ENCODE peak calls at places on chromosomes 16 and 17, in ten cellular contexts. One of them, this sample, is unnamed.

GRCh38 chr17:31907342-31907975 is 6.0 kb upstream of the UTP6 start:
- DNase-seq in A549: no peak
- DNase-seq in transverse colon: peak; percentile 40
- DNase-seq in gastrocnemius medialis: no peak
- DNase-seq in left lung: no peak
- DNase-seq in Peyer's patch: no peak
- DNase-seq in mammary epithelial cell: peak; percentile 39
- DNase-seq in heart left ventricle: peak; percentile 20
- DNase-seq in lower lobe of right lung: no peak
- DNase-seq in OCI-LY7: no peak
- DNase-seq in this sample: no peak

GRCh38 chr17:64081802-64082799 is 47.8 kb downstream of the ERN1 start:
- DNase-seq in A549: peak; percentile 79
- DNase-seq in transverse colon: peak; percentile 34
- DNase-seq in gastrocnemius medialis: no peak
- DNase-seq in left lung: no peak
- DNase-seq in Peyer's patch: no peak
- DNase-seq in mammary epithelial cell: peak; percentile 83
- DNase-seq in heart left ventricle: no peak
- DNase-seq in lower lobe of right lung: no peak
- DNase-seq in OCI-LY7: peak; percentile 78
- DNase-seq in this sample: peak; percentile 78

GRCh38 chr17:68172461-68172954 is 75.3 kb upstream of the AMZ2 start:
- DNase-seq in A549: peak; percentile 18
- DNase-seq in transverse colon: peak; percentile 81
- DNase-seq in gastrocnemius medialis: no peak
- DNase-seq in left lung: peak; percentile 62
- DNase-seq in Peyer's patch: peak; percentile 66
- DNase-seq in mammary epithelial cell: peak; percentile 35
- DNase-seq in heart left ventricle: peak; percentile 61
- DNase-seq in lower lobe of right lung: peak; percentile 72
- DNase-seq in OCI-LY7: peak; percentile 85
- DNase-seq in this sample: peak; percentile 78

GRCh38 chr17:20225162-20226115 is 216.3 kb downstream of the SPECC1 start:
- DNase-seq in A549: no peak
- DNase-seq in transverse colon: no peak
- DNase-seq in gastrocnemius medialis: no peak
- DNase-seq in left lung: no peak
- DNase-seq in Peyer's patch: no peak
- DNase-seq in mammary epithelial cell: no peak
- DNase-seq in heart left ventricle: no peak
- DNase-seq in lower lobe of right lung: no peak
- DNase-seq in OCI-LY7: no peak
- DNase-seq in this sample: no peak

GRCh38 chr17:17119533-17119932 is 77.3 kb downstream of the MPRIP start:
- DNase-seq in A549: no peak
- DNase-seq in transverse colon: peak; percentile 66
- DNase-seq in gastrocnemius medialis: no peak
- DNase-seq in left lung: no peak
- DNase-seq in Peyer's patch: no peak
- DNase-seq in mammary epithelial cell: peak; percentile 64
- DNase-seq in heart left ventricle: no peak
- DNase-seq in lower lobe of right lung: peak; percentile 49
- DNase-seq in OCI-LY7: peak; percentile 45
- DNase-seq in this sample: no peak

GRCh38 chr16:59067207-59067606 is 333.1 kb upstream of the GOT2 start:
- DNase-seq in A549: no peak
- DNase-seq in transverse colon: peak; percentile 8
- DNase-seq in gastrocnemius medialis: no peak
- DNase-seq in left lung: no peak
- DNase-seq in Peyer's patch: no peak
- DNase-seq in mammary epithelial cell: peak; percentile 36
- DNase-seq in heart left ventricle: no peak
- DNase-seq in lower lobe of right lung: peak; percentile 47
- DNase-seq in OCI-LY7: peak; percentile 85
- DNase-seq in this sample: no peak

GRCh38 chr17:2172447-2172938 is 117.6 kb downstream of the HIC1 start:
- DNase-seq in A549: no peak
- DNase-seq in transverse colon: no peak
- DNase-seq in gastrocnemius medialis: no peak
- DNase-seq in left lung: no peak
- DNase-seq in Peyer's patch: no peak
- DNase-seq in mammary epithelial cell: peak; percentile 55
- DNase-seq in heart left ventricle: peak; percentile 56
- DNase-seq in lower lobe of right lung: no peak
- DNase-seq in OCI-LY7: no peak
- DNase-seq in this sample: no peak

GRCh38 chr17:57536289-57536688 is 208.8 kb downstream of the CCDC182 start:
- DNase-seq in A549: no peak
- DNase-seq in transverse colon: no peak
- DNase-seq in gastrocnemius medialis: no peak
- DNase-seq in left lung: no peak
- DNase-seq in Peyer's patch: no peak
- DNase-seq in mammary epithelial cell: no peak
- DNase-seq in heart left ventricle: no peak
- DNase-seq in lower lobe of right lung: no peak
- DNase-seq in OCI-LY7: no peak
- DNase-seq in this sample: no peak

GRCh38 chr16:22252317-22252716 is 44.9 kb upstream of the POLR3E start:
- DNase-seq in A549: no peak
- DNase-seq in transverse colon: no peak
- DNase-seq in gastrocnemius medialis: no peak
- DNase-seq in left lung: no peak
- DNase-seq in Peyer's patch: no peak
- DNase-seq in mammary epithelial cell: no peak
- DNase-seq in heart left ventricle: no peak
- DNase-seq in lower lobe of right lung: no peak
- DNase-seq in OCI-LY7: no peak
- DNase-seq in this sample: peak; percentile 8

GRCh38 chr16:56493815-56494214 is 26.0 kb downstream of the BBS2 start:
- DNase-seq in A549: no peak
- DNase-seq in transverse colon: no peak
- DNase-seq in gastrocnemius medialis: no peak
- DNase-seq in left lung: no peak
- DNase-seq in Peyer's patch: no peak
- DNase-seq in mammary epithelial cell: no peak
- DNase-seq in heart left ventricle: no peak
- DNase-seq in lower lobe of right lung: no peak
- DNase-seq in OCI-LY7: no peak
- DNase-seq in this sample: no peak

GRCh38 chr17:62704381-62704971 is 77.0 kb downstream of the MRC2 start:
- DNase-seq in A549: peak; percentile 38
- DNase-seq in transverse colon: peak; percentile 55
- DNase-seq in gastrocnemius medialis: no peak
- DNase-seq in left lung: peak; percentile 65
- DNase-seq in Peyer's patch: no peak
- DNase-seq in mammary epithelial cell: peak; percentile 92
- DNase-seq in heart left ventricle: peak; percentile 48
- DNase-seq in lower lobe of right lung: no peak
- DNase-seq in OCI-LY7: no peak
- DNase-seq in this sample: peak; percentile 29

GRCh38 chr16:4365615-4366014 is 6.0 kb upstream of the VASN start:
- DNase-seq in A549: no peak
- DNase-seq in transverse colon: no peak
- DNase-seq in gastrocnemius medialis: no peak
- DNase-seq in left lung: no peak
- DNase-seq in Peyer's patch: no peak
- DNase-seq in mammary epithelial cell: no peak
- DNase-seq in heart left ventricle: no peak
- DNase-seq in lower lobe of right lung: no peak
- DNase-seq in OCI-LY7: no peak
- DNase-seq in this sample: no peak

GRCh38 chr16:17590711-17591654 is 120.2 kb upstream of the XYLT1 start:
- DNase-seq in A549: no peak
- DNase-seq in transverse colon: no peak
- DNase-seq in gastrocnemius medialis: no peak
- DNase-seq in left lung: no peak
- DNase-seq in Peyer's patch: no peak
- DNase-seq in mammary epithelial cell: no peak
- DNase-seq in heart left ventricle: no peak
- DNase-seq in lower lobe of right lung: no peak
- DNase-seq in OCI-LY7: no peak
- DNase-seq in this sample: no peak

GRCh38 chr17:75105269-75106080 is 4.3 kb upstream of the ARMC7 start:
- DNase-seq in A549: peak; percentile 90
- DNase-seq in transverse colon: peak; percentile 77
- DNase-seq in gastrocnemius medialis: no peak
- DNase-seq in left lung: peak; percentile 76
- DNase-seq in Peyer's patch: peak; percentile 80
- DNase-seq in mammary epithelial cell: no peak
- DNase-seq in heart left ventricle: no peak
- DNase-seq in lower lobe of right lung: peak; percentile 75
- DNase-seq in OCI-LY7: peak; percentile 77
- DNase-seq in this sample: peak; percentile 74

GRCh38 chr17:31309525-31309924 is 4.3 kb downstream of the EVI2B start:
- DNase-seq in A549: no peak
- DNase-seq in transverse colon: no peak
- DNase-seq in gastrocnemius medialis: no peak
- DNase-seq in left lung: no peak
- DNase-seq in Peyer's patch: no peak
- DNase-seq in mammary epithelial cell: no peak
- DNase-seq in heart left ventricle: no peak
- DNase-seq in lower lobe of right lung: no peak
- DNase-seq in OCI-LY7: peak; percentile 85
- DNase-seq in this sample: no peak

GRCh38 chr17:8119575-8120519 is 1.5 kb upstream of the ALOXE3 start:
- DNase-seq in A549: peak; percentile 89
- DNase-seq in transverse colon: peak; percentile 84
- DNase-seq in gastrocnemius medialis: peak; percentile 70
- DNase-seq in left lung: peak; percentile 77
- DNase-seq in Peyer's patch: peak; percentile 72
- DNase-seq in mammary epithelial cell: peak; percentile 94
- DNase-seq in heart left ventricle: peak; percentile 71
- DNase-seq in lower lobe of right lung: peak; percentile 83
- DNase-seq in OCI-LY7: peak; percentile 92
- DNase-seq in this sample: peak; percentile 85

GRCh38 chr17:4514206-4514605 is 15.5 kb downstream of the SPNS2 start:
- DNase-seq in A549: no peak
- DNase-seq in transverse colon: no peak
- DNase-seq in gastrocnemius medialis: no peak
- DNase-seq in left lung: peak; percentile 72
- DNase-seq in Peyer's patch: no peak
- DNase-seq in mammary epithelial cell: no peak
- DNase-seq in heart left ventricle: no peak
- DNase-seq in lower lobe of right lung: peak; percentile 75
- DNase-seq in OCI-LY7: no peak
- DNase-seq in this sample: peak; percentile 84

GRCh38 chr16:51286272-51286671 is 135.2 kb upstream of the SALL1 start:
- DNase-seq in A549: no peak
- DNase-seq in transverse colon: no peak
- DNase-seq in gastrocnemius medialis: no peak
- DNase-seq in left lung: no peak
- DNase-seq in Peyer's patch: no peak
- DNase-seq in mammary epithelial cell: no peak
- DNase-seq in heart left ventricle: no peak
- DNase-seq in lower lobe of right lung: no peak
- DNase-seq in OCI-LY7: no peak
- DNase-seq in this sample: no peak

GRCh38 chr16:30187971-30188561 is 4.7 kb downstream of the CORO1A start:
- DNase-seq in A549: no peak
- DNase-seq in transverse colon: no peak
- DNase-seq in gastrocnemius medialis: no peak
- DNase-seq in left lung: peak; percentile 35
- DNase-seq in Peyer's patch: peak; percentile 48
- DNase-seq in mammary epithelial cell: no peak
- DNase-seq in heart left ventricle: no peak
- DNase-seq in lower lobe of right lung: peak; percentile 43
- DNase-seq in OCI-LY7: no peak
- DNase-seq in this sample: no peak

GRCh38 chr16:3295209-3295608 is 10.0 kb downstream of the TIGD7 start:
- DNase-seq in A549: no peak
- DNase-seq in transverse colon: no peak
- DNase-seq in gastrocnemius medialis: no peak
- DNase-seq in left lung: no peak
- DNase-seq in Peyer's patch: no peak
- DNase-seq in mammary epithelial cell: no peak
- DNase-seq in heart left ventricle: no peak
- DNase-seq in lower lobe of right lung: no peak
- DNase-seq in OCI-LY7: no peak
- DNase-seq in this sample: no peak
- H3K9me3 ChIP-seq in A549: peaks cover 97% of the 10 kb centered on the region
- H3K9me3 ChIP-seq in transverse colon: peaks cover 55% of the 10 kb centered on the region
- H3K9me3 ChIP-seq in gastrocnemius medialis: peaks cover 4% of the 10 kb centered on the region
- H3K9me3 ChIP-seq in left lung: no peaks in the 10 kb centered on the region
- H3K9me3 ChIP-seq in Peyer's patch: peaks cover 20% of the 10 kb centered on the region
- H3K9me3 ChIP-seq in mammary epithelial cell: peaks cover 52% of the 10 kb centered on the region
- H3K9me3 ChIP-seq in heart left ventricle: peaks cover 48% of the 10 kb centered on the region
- H3K9me3 ChIP-seq in lower lobe of right lung: peaks cover 91% of the 10 kb centered on the region
- H3K9me3 ChIP-seq in OCI-LY7: no peaks in the 10 kb centered on the region
- H3K9me3 ChIP-seq in this sample: peaks cover 18% of the 10 kb centered on the region

GRCh38 chr17:77132411-77133086 is 8.2 kb upstream of the SEC14L1 start:
- DNase-seq in A549: no peak
- DNase-seq in transverse colon: no peak
- DNase-seq in gastrocnemius medialis: no peak
- DNase-seq in left lung: no peak
- DNase-seq in Peyer's patch: no peak
- DNase-seq in mammary epithelial cell: peak; percentile 53
- DNase-seq in heart left ventricle: no peak
- DNase-seq in lower lobe of right lung: no peak
- DNase-seq in OCI-LY7: no peak
- DNase-seq in this sample: no peak
- H3K4me1 ChIP-seq in A549: peaks cover 30% of the 10 kb centered on the region
- H3K4me1 ChIP-seq in transverse colon: no peaks in the 10 kb centered on the region
- H3K4me1 ChIP-seq in gastrocnemius medialis: peaks cover 34% of the 10 kb centered on the region
- H3K4me1 ChIP-seq in left lung: peaks cover 38% of the 10 kb centered on the region
- H3K4me1 ChIP-seq in Peyer's patch: no peaks in the 10 kb centered on the region
- H3K4me1 ChIP-seq in mammary epithelial cell: peaks cover 45% of the 10 kb centered on the region
- H3K4me1 ChIP-seq in heart left ventricle: peaks cover 46% of the 10 kb centered on the region
- H3K4me1 ChIP-seq in lower lobe of right lung: peaks cover 30% of the 10 kb centered on the region
- H3K4me1 ChIP-seq in OCI-LY7: peaks cover 13% of the 10 kb centered on the region
- H3K4me1 ChIP-seq in this sample: peaks cover 4% of the 10 kb centered on the region

GRCh38 chr16:3098459-3099394 is at the start of gene ZSCAN10:
- DNase-seq in A549: no peak
- DNase-seq in transverse colon: no peak
- DNase-seq in gastrocnemius medialis: no peak
- DNase-seq in left lung: no peak
- DNase-seq in Peyer's patch: no peak
- DNase-seq in mammary epithelial cell: no peak
- DNase-seq in heart left ventricle: no peak
- DNase-seq in lower lobe of right lung: no peak
- DNase-seq in OCI-LY7: no peak
- DNase-seq in this sample: no peak
- H3K4me3 ChIP-seq in A549: no peak within 1 kb of the TSS
- H3K4me3 ChIP-seq in transverse colon: no peak within 1 kb of the TSS
- H3K4me3 ChIP-seq in gastrocnemius medialis: peak within 1 kb of the TSS; percentile 54
- H3K4me3 ChIP-seq in left lung: peak within 1 kb of the TSS; percentile 13
- H3K4me3 ChIP-seq in Peyer's patch: peak within 1 kb of the TSS; percentile 33
- H3K4me3 ChIP-seq in mammary epithelial cell: peak within 1 kb of the TSS; percentile 19
- H3K4me3 ChIP-seq in heart left ventricle: peak within 1 kb of the TSS; percentile 34
- H3K4me3 ChIP-seq in lower lobe of right lung: peak within 1 kb of the TSS; percentile 44
- H3K4me3 ChIP-seq in OCI-LY7: peak within 1 kb of the TSS; percentile 56
- H3K4me3 ChIP-seq in this sample: no peak within 1 kb of the TSS

DNA sequence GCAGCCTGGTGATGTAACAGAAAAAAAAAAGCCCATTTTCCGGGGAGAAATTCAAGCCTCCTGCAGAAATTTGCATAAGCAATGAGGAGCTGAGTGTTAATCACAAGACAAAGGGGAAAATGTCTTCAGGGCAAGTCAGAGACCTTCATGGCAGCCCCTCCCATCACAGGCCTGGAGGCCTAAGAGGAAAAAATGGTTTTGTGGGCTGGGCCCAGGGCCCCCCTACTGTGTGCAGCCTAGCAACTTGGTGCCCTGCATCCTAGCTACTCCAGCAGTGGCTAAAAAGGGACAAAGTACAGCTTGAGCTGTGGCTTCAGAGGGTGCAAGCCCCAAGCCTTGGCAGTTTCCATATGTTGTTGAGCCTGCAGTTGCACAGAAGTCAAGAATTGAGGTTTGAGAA is 49.7 kb downstream of the AHSP start:
- DNase-seq in A549: no peak
- DNase-seq in transverse colon: no peak
- DNase-seq in gastrocnemius medialis: no peak
- DNase-seq in left lung: no peak
- DNase-seq in Peyer's patch: no peak
- DNase-seq in mammary epithelial cell: no peak
- DNase-seq in heart left ventricle: no peak
- DNase-seq in lower lobe of right lung: no peak
- DNase-seq in OCI-LY7: no peak
- DNase-seq in this sample: no peak
- H3K9me3 ChIP-seq in A549: peaks cover 13% of the 10 kb centered on the region
- H3K9me3 ChIP-seq in transverse colon: peaks cover 7% of the 10 kb centered on the region
- H3K9me3 ChIP-seq in gastrocnemius medialis: no peaks in the 10 kb centered on the region
- H3K9me3 ChIP-seq in left lung: no peaks in the 10 kb centered on the region
- H3K9me3 ChIP-seq in Peyer's patch: no peaks in the 10 kb centered on the region
- H3K9me3 ChIP-seq in mammary epithelial cell: peaks cover 17% of the 10 kb centered on the region
- H3K9me3 ChIP-seq in heart left ventricle: peaks cover 12% of the 10 kb centered on the region
- H3K9me3 ChIP-seq in lower lobe of right lung: no peaks in the 10 kb centered on the region
- H3K9me3 ChIP-seq in OCI-LY7: peaks cover 9% of the 10 kb centered on the region
- H3K9me3 ChIP-seq in this sample: no peaks in the 10 kb centered on the region

This sample was measured in Caco-2.